ENCODE peak calls at places on chromosomes 12 and 14, in four cellular contexts. One of them, this sample, is unnamed.

GRCh38 chr14:82999802-83000201 is 1466.1 kb upstream of the SEL1L start:
- DNase-seq in pancreas: no peak
- DNase-seq in mesendoderm: peak; percentile 42
- DNase-seq in lung: no peak
- DNase-seq in this sample: no peak

GRCh38 chr14:102579696-102580551 is 12.5 kb upstream of the RCOR1 start:
- DNase-seq in pancreas: no peak
- DNase-seq in mesendoderm: no peak
- DNase-seq in lung: no peak
- DNase-seq in this sample: peak; percentile 36

GRCh38 chr14:26286806-26287205 is 311.0 kb downstream of the NOVA1 start:
- DNase-seq in pancreas: no peak
- DNase-seq in mesendoderm: no peak
- DNase-seq in lung: no peak
- DNase-seq in this sample: no peak

GRCh38 chr12:128531153-128531552 is 264.2 kb downstream of the TMEM132C start:
- DNase-seq in pancreas: no peak
- DNase-seq in mesendoderm: peak; percentile 77
- DNase-seq in lung: no peak
- DNase-seq in this sample: no peak

GRCh38 chr12:12883369-12884001 is 7.9 kb upstream of the GPRC5A start:
- DNase-seq in pancreas: no peak
- DNase-seq in mesendoderm: no peak
- DNase-seq in lung: peak; percentile 42
- DNase-seq in this sample: no peak

GRCh38 chr14:76829650-76830421 is 3.6 kb downstream of the LRRC74A start:
- DNase-seq in pancreas: peak; percentile 89
- DNase-seq in mesendoderm: no peak
- DNase-seq in lung: no peak
- DNase-seq in this sample: no peak

GRCh38 chr12:85448548-85449139 is 168.6 kb downstream of the ALX1 start:
- DNase-seq in pancreas: no peak
- DNase-seq in mesendoderm: no peak
- DNase-seq in lung: no peak
- DNase-seq in this sample: no peak

GRCh38 chr12:88934163-88934747 is 354.0 kb upstream of the KITLG start:
- DNase-seq in pancreas: no peak
- DNase-seq in mesendoderm: no peak
- DNase-seq in lung: no peak
- DNase-seq in this sample: no peak

GRCh38 chr14:90652626-90653025 is 163.6 kb downstream of the TTC7B start:
- DNase-seq in pancreas: no peak
- DNase-seq in mesendoderm: no peak
- DNase-seq in lung: no peak
- DNase-seq in this sample: no peak

GRCh38 chr14:90654831-90655276 is 161.4 kb downstream of the TTC7B start:
- DNase-seq in pancreas: no peak
- DNase-seq in mesendoderm: no peak
- DNase-seq in lung: no peak
- DNase-seq in this sample: no peak

GRCh38 chr14:90651405-90651804 is 164.8 kb downstream of the TTC7B start:
- DNase-seq in pancreas: no peak
- DNase-seq in mesendoderm: no peak
- DNase-seq in lung: no peak
- DNase-seq in this sample: no peak

GRCh38 chr14:90649557-90650135 is 166.6 kb downstream of the TTC7B start:
- DNase-seq in pancreas: no peak
- DNase-seq in mesendoderm: no peak
- DNase-seq in lung: no peak
- DNase-seq in this sample: no peak

GRCh38 chr14:90651976-90652560 is 164.2 kb downstream of the TTC7B start:
- DNase-seq in pancreas: no peak
- DNase-seq in mesendoderm: no peak
- DNase-seq in lung: no peak
- DNase-seq in this sample: no peak
- H3K4me1 ChIP-seq in pancreas: no peaks in the 10 kb centered on the region
- H3K4me1 ChIP-seq in mesendoderm: no peaks in the 10 kb centered on the region
- H3K4me1 ChIP-seq in lung: peaks cover 5% of the 10 kb centered on the region
- H3K4me1 ChIP-seq in this sample: peaks cover 11% of the 10 kb centered on the region

DNA sequence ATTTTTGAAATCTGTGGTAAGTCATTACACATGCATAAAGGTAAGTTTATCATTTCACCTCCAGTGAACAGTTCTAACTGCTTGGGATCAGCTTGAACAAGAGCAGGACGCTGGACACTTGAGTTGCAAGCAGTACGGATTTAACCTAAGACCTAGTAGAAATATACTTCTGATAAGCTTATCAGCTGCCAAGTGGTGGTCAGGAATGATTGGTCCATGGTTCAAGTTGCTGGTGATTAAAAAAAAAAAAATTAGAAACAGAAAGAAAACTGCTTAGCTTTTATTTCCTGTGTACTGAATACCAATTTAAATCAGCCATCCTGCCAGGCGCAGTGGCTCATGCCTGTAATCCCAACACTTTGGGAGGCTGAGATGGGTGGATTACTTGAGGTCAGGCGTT is 88.6 kb downstream of the AEBP2 start:
- DNase-seq in pancreas: no peak
- DNase-seq in mesendoderm: no peak
- DNase-seq in lung: no peak
- DNase-seq in this sample: no peak
- H3K27ac ChIP-seq in pancreas: no peak overlapping the region
- H3K27ac ChIP-seq in mesendoderm: no peak overlapping the region
- H3K27ac ChIP-seq in lung: no peak overlapping the region
- H3K27ac ChIP-seq in this sample: no peak overlapping the region

GRCh38 chr14:55157080-55157479 is 28.0 kb downstream of the LGALS3 start:
- DNase-seq in pancreas: no peak
- DNase-seq in mesendoderm: no peak
- DNase-seq in lung: no peak
- DNase-seq in this sample: no peak
- H3K36me3 ChIP-seq in pancreas: no peaks in the 10 kb centered on the region
- H3K36me3 ChIP-seq in mesendoderm: no peaks in the 10 kb centered on the region
- H3K36me3 ChIP-seq in lung: no peaks in the 10 kb centered on the region
- H3K36me3 ChIP-seq in this sample: no peaks in the 10 kb centered on the region

GRCh38 chr12:49505672-49506071 is 33.2 kb upstream of the KCNH3 start:
- DNase-seq in pancreas: no peak
- DNase-seq in mesendoderm: no peak
- DNase-seq in lung: no peak
- DNase-seq in this sample: no peak
- H3K4me1 ChIP-seq in pancreas: no peaks in the 10 kb centered on the region
- H3K4me1 ChIP-seq in mesendoderm: no peaks in the 10 kb centered on the region
- H3K4me1 ChIP-seq in lung: no peaks in the 10 kb centered on the region
- H3K4me1 ChIP-seq in this sample: no peaks in the 10 kb centered on the region

GRCh38 chr12:75965661-75966060 is 65.9 kb downstream of the PHLDA1 start:
- DNase-seq in pancreas: no peak
- DNase-seq in mesendoderm: no peak
- DNase-seq in lung: no peak
- DNase-seq in this sample: no peak

GRCh38 chr12:75961878-75962277 is 69.7 kb downstream of the PHLDA1 start:
- DNase-seq in pancreas: no peak
- DNase-seq in mesendoderm: no peak
- DNase-seq in lung: no peak
- DNase-seq in this sample: no peak

GRCh38 chr12:75960954-75961661 is 70.5 kb downstream of the PHLDA1 start:
- DNase-seq in pancreas: no peak
- DNase-seq in mesendoderm: no peak
- DNase-seq in lung: no peak
- DNase-seq in this sample: no peak

GRCh38 chr12:75960086-75960910 is 71.3 kb downstream of the PHLDA1 start:
- DNase-seq in pancreas: peak; percentile 70
- DNase-seq in mesendoderm: peak; percentile 90
- DNase-seq in lung: no peak
- DNase-seq in this sample: no peak

GRCh38 chr12:75964150-75964549 is 67.4 kb downstream of the PHLDA1 start:
- DNase-seq in pancreas: no peak
- DNase-seq in mesendoderm: no peak
- DNase-seq in lung: peak; percentile 61
- DNase-seq in this sample: peak; percentile 23
- H3K27ac ChIP-seq in pancreas: no peak overlapping the region
- H3K27ac ChIP-seq in mesendoderm: no peak overlapping the region
- H3K27ac ChIP-seq in lung: no peak overlapping the region
- H3K27ac ChIP-seq in this sample: no peak overlapping the region